ENCODE peak calls at places on chromosome 1, in seven cellular contexts. One of them, this sample, is unnamed.

GRCh38 chr1:101485712-101486111 is 248.9 kb downstream of the S1PR1 start:
- DNase-seq in fibroblast of villous mesenchyme: no peak
- DNase-seq in cardiac muscle cell: no peak
- DNase-seq in Calu3: no peak
- DNase-seq in MM.1S: no peak
- DNase-seq in Peyer's patch: no peak
- DNase-seq in HFFc6: no peak
- DNase-seq in this sample: no peak

GRCh38 chr1:47840338-47840737 is 156.8 kb downstream of the TRABD2B start:
- DNase-seq in HFFc6: no peak
- DNase-seq in MM.1S: no peak
- DNase-seq in Peyer's patch: no peak
- DNase-seq in fibroblast of villous mesenchyme: no peak
- DNase-seq in cardiac muscle cell: no peak
- DNase-seq in Calu3: no peak
- DNase-seq in this sample: no peak

GRCh38 chr1:17265162-17265561 is 16.3 kb downstream of the PADI3 start:
- DNase-seq in MM.1S: no peak
- DNase-seq in Peyer's patch: no peak
- DNase-seq in Calu3: no peak
- DNase-seq in cardiac muscle cell: no peak
- DNase-seq in HFFc6: peak
- DNase-seq in fibroblast of villous mesenchyme: peak
- DNase-seq in this sample: no peak

GRCh38 chr1:215669806-215670485 is 102.8 kb downstream of the KCTD3 start:
- DNase-seq in HFFc6: no peak
- DNase-seq in MM.1S: no peak
- DNase-seq in Peyer's patch: no peak
- DNase-seq in fibroblast of villous mesenchyme: no peak
- DNase-seq in cardiac muscle cell: no peak
- DNase-seq in Calu3: no peak
- DNase-seq in this sample: no peak

GRCh38 chr1:174652496-174653280 is 204.9 kb downstream of the GPR52 start:
- DNase-seq in HFFc6: no peak
- DNase-seq in Peyer's patch: no peak
- DNase-seq in fibroblast of villous mesenchyme: no peak
- DNase-seq in MM.1S: no peak
- DNase-seq in Calu3: no peak
- DNase-seq in cardiac muscle cell: no peak
- DNase-seq in this sample: no peak

GRCh38 chr1:176499671-176500070 is 36.7 kb downstream of the PAPPA2 start:
- DNase-seq in Peyer's patch: no peak
- DNase-seq in HFFc6: no peak
- DNase-seq in fibroblast of villous mesenchyme: no peak
- DNase-seq in Calu3: no peak
- DNase-seq in MM.1S: no peak
- DNase-seq in cardiac muscle cell: no peak
- DNase-seq in this sample: no peak

GRCh38 chr1:6927626-6928025 is 142.4 kb downstream of the CAMTA1 start:
- DNase-seq in Peyer's patch: no peak
- DNase-seq in HFFc6: no peak
- DNase-seq in MM.1S: no peak
- DNase-seq in Calu3: no peak
- DNase-seq in fibroblast of villous mesenchyme: peak
- DNase-seq in cardiac muscle cell: no peak
- DNase-seq in this sample: no peak

GRCh38 chr1:8689431-8690252 is 127.8 kb downstream of the RERE start:
- DNase-seq in HFFc6: no peak
- DNase-seq in MM.1S: no peak
- DNase-seq in Peyer's patch: no peak
- DNase-seq in Calu3: no peak
- DNase-seq in fibroblast of villous mesenchyme: no peak
- DNase-seq in cardiac muscle cell: no peak
- DNase-seq in this sample: no peak

GRCh38 chr1:220726634-220727033 is 21.5 kb upstream of the MTARC2 start:
- DNase-seq in fibroblast of villous mesenchyme: no peak
- DNase-seq in cardiac muscle cell: no peak
- DNase-seq in MM.1S: no peak
- DNase-seq in Peyer's patch: no peak
- DNase-seq in Calu3: no peak
- DNase-seq in HFFc6: no peak
- DNase-seq in this sample: no peak

GRCh38 chr1:37479255-37480124 is 5.1 kb downstream of the ZC3H12A start:
- DNase-seq in cardiac muscle cell: peak
- DNase-seq in Calu3: peak
- DNase-seq in HFFc6: peak
- DNase-seq in Peyer's patch: peak
- DNase-seq in fibroblast of villous mesenchyme: peak
- DNase-seq in MM.1S: peak
- DNase-seq in this sample: no peak

GRCh38 chr1:245488346-245489110 is 333.7 kb downstream of the KIF26B start:
- DNase-seq in cardiac muscle cell: no peak
- DNase-seq in fibroblast of villous mesenchyme: no peak
- DNase-seq in HFFc6: no peak
- DNase-seq in MM.1S: no peak
- DNase-seq in Calu3: no peak
- DNase-seq in Peyer's patch: no peak
- DNase-seq in this sample: no peak

GRCh38 chr1:192901500-192901899 is 92.7 kb downstream of the RGS2 start:
- DNase-seq in Peyer's patch: no peak
- DNase-seq in Calu3: no peak
- DNase-seq in HFFc6: no peak
- DNase-seq in MM.1S: no peak
- DNase-seq in fibroblast of villous mesenchyme: no peak
- DNase-seq in cardiac muscle cell: no peak
- DNase-seq in this sample: no peak

GRCh38 chr1:64934115-64934880 is 32.1 kb downstream of the JAK1 start:
- DNase-seq in fibroblast of villous mesenchyme: peak
- DNase-seq in Calu3: no peak
- DNase-seq in HFFc6: peak
- DNase-seq in MM.1S: no peak
- DNase-seq in cardiac muscle cell: peak
- DNase-seq in Peyer's patch: no peak
- DNase-seq in this sample: no peak

GRCh38 chr1:206634365-206635079 is 814 bp upstream of the DYRK3 start:
- DNase-seq in HFFc6: peak
- DNase-seq in fibroblast of villous mesenchyme: peak
- DNase-seq in Peyer's patch: peak
- DNase-seq in cardiac muscle cell: peak
- DNase-seq in MM.1S: peak
- DNase-seq in Calu3: peak
- DNase-seq in this sample: peak

GRCh38 chr1:37362990-37363389 is 111.4 kb upstream of the ZC3H12A start:
- DNase-seq in Peyer's patch: no peak
- DNase-seq in Calu3: no peak
- DNase-seq in HFFc6: no peak
- DNase-seq in fibroblast of villous mesenchyme: no peak
- DNase-seq in MM.1S: no peak
- DNase-seq in cardiac muscle cell: no peak
- DNase-seq in this sample: no peak

GRCh38 chr1:12636098-12636950 is 7.6 kb upstream of the AADACL4 start:
- DNase-seq in Calu3: no peak
- DNase-seq in HFFc6: no peak
- DNase-seq in fibroblast of villous mesenchyme: peak
- DNase-seq in MM.1S: no peak
- DNase-seq in cardiac muscle cell: peak
- DNase-seq in Peyer's patch: no peak
- DNase-seq in this sample: no peak

GRCh38 chr1:230094746-230095145 is 27.7 kb downstream of the GALNT2 start:
- DNase-seq in cardiac muscle cell: no peak
- DNase-seq in fibroblast of villous mesenchyme: no peak
- DNase-seq in Calu3: no peak
- DNase-seq in Peyer's patch: no peak
- DNase-seq in HFFc6: no peak
- DNase-seq in MM.1S: no peak
- DNase-seq in this sample: no peak

GRCh38 chr1:25727819-25728286 is 72.1 kb upstream of the SELENON start:
- DNase-seq in Peyer's patch: peak
- DNase-seq in HFFc6: no peak
- DNase-seq in fibroblast of villous mesenchyme: peak
- DNase-seq in MM.1S: no peak
- DNase-seq in cardiac muscle cell: peak
- DNase-seq in Calu3: peak
- DNase-seq in this sample: no peak

GRCh38 chr1:70034403-70034802 is 171.0 kb downstream of the LRRC40 start:
- DNase-seq in cardiac muscle cell: peak
- DNase-seq in Peyer's patch: no peak
- DNase-seq in Calu3: peak
- DNase-seq in MM.1S: no peak
- DNase-seq in fibroblast of villous mesenchyme: peak
- DNase-seq in HFFc6: peak
- DNase-seq in this sample: peak

DNA sequence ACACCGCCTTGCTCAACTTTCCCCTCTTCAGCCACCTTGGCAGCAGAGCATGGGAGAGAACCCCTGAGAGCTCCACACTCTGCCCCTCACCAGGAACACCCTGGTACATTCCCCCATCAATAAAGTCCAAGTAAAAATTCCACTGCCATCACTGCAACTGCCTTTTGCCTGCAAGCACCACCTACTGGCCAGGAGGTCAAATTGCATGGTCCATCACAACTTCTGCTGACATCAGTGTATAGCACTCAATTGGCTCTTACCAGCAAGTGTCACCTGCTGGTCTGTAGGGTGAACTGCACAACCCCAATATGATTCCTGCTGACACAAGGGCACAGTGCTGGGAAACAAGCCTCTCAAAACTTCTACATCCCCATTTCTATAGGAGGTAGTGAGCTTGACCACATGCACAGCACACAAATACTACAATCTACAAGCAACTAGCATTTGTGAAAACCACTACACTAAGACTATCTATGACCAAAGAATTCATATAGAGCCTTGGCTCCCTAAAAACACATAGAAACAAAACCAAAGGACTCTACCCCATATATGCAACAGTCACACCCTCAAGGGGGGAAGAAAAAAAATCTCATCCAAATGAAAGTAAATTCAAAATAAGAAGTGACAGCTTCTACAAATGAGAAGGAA is 69.2 kb downstream of the FASLG start:
- DNase-seq in Peyer's patch: no peak
- DNase-seq in Calu3: peak
- DNase-seq in MM.1S: peak
- DNase-seq in fibroblast of villous mesenchyme: no peak
- DNase-seq in HFFc6: peak
- DNase-seq in cardiac muscle cell: no peak
- DNase-seq in this sample: no peak
- TF ChIP-seq CTCF in Peyer's patch: peak
- TF ChIP-seq CTCF in Calu3: peak
- TF ChIP-seq CTCF in MM.1S: peak
- TF ChIP-seq CTCF in fibroblast of villous mesenchyme: peak
- TF ChIP-seq CTCF in HFFc6: peak
- TF ChIP-seq CTCF in cardiac muscle cell: peak
- TF ChIP-seq CTCF in this sample: peak

DNA sequence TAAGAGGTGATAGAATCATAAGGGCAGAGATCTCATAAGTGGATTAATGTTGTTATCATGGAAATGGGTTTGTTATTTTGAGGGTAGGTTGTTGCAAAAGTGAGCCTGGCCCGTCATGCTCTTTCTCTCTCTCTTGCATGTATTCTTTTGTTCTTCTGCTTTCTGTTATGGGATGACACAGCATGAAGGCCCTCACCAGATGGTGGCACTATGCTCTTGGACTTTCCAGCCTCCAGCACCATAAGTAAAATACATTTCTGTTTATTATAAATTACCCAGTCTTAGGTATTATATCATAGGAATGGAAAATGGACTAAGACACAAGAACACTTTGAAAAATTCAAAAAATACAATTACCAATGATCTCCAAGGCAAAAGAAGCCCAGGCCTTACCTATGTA is 676.1 kb downstream of the PTPRU start:
- DNase-seq in Calu3: peak
- DNase-seq in cardiac muscle cell: peak
- DNase-seq in MM.1S: no peak
- DNase-seq in fibroblast of villous mesenchyme: peak
- DNase-seq in HFFc6: peak
- DNase-seq in Peyer's patch: no peak
- DNase-seq in this sample: no peak
- TF ChIP-seq CTCF in Calu3: peak
- TF ChIP-seq CTCF in cardiac muscle cell: peak
- TF ChIP-seq CTCF in MM.1S: peak
- TF ChIP-seq CTCF in fibroblast of villous mesenchyme: peak
- TF ChIP-seq CTCF in HFFc6: peak
- TF ChIP-seq CTCF in Peyer's patch: no peak
- TF ChIP-seq CTCF in this sample: no peak

DNA sequence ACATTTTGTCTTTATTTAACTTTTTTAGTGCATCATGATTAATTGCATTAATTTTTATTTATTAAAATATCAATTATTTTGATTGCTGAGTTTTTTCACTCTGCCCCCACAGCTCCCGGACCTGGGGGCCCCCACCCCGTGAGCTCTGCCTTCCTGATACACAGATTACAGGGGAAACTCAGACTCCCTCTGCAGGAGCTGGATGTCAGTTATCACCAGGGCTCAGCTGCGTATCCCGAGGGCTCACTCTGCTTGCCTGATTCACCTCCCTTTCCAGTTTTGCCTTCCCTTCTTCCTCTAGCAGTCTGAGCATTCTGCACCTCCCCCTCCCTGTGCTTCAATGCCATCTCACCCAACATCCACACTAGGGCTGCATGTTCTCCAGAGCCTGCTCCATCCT is 98.2 kb downstream of the ATP1A1 start:
- DNase-seq in fibroblast of villous mesenchyme: no peak
- DNase-seq in Calu3: no peak
- DNase-seq in HFFc6: no peak
- DNase-seq in Peyer's patch: no peak
- DNase-seq in MM.1S: no peak
- DNase-seq in cardiac muscle cell: no peak
- DNase-seq in this sample: no peak
- TF ChIP-seq CTCF in fibroblast of villous mesenchyme: no peak
- TF ChIP-seq CTCF in Calu3: no peak
- TF ChIP-seq CTCF in HFFc6: no peak
- TF ChIP-seq CTCF in Peyer's patch: no peak
- TF ChIP-seq CTCF in MM.1S: no peak
- TF ChIP-seq CTCF in cardiac muscle cell: no peak
- TF ChIP-seq CTCF in this sample: no peak

DNA sequence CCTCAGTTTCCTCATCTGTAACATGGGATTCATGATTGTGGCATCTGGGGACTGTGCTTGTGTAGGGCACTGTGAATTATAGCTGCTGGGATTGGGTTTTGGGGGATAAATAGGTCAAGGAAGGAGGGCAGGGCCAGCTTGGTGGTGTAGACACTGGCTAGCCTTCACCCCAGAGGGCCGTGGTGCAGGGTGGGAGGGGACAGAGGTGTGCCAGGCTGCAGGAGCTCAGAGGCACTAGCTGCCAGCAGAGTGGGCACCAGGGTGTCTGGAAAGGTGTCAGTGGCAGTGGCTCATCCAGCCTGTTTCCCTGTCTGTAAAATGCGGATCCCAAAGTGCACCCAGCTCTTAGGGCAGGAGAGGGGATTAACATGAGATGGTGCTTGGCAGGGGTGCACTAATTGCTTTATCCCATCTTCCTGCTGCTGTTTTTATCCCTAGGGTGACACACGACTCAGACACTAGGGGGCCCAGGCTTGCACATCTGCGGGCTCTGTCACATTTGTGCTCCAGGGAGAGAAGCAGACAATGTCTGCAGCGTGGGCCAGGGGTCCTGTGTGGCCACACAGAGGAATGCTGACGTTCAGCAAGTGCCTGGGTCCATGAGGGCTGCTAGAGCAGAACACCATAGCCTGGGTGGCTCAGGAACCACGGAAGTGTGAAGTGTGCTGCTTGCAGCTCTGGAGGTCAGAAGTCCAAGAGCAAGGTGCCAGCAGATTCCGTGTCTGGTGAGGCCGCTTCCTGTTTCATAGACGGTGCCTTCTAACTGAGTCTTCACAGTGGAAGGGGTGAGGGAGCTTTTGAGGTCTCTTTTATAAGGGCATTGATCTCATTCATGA is 19.3 kb downstream of the OBSCN start:
- DNase-seq in Peyer's patch: no peak
- DNase-seq in cardiac muscle cell: peak
- DNase-seq in Calu3: peak
- DNase-seq in fibroblast of villous mesenchyme: peak
- DNase-seq in HFFc6: peak
- DNase-seq in MM.1S: no peak
- DNase-seq in this sample: no peak
- TF ChIP-seq CTCF in Peyer's patch: no peak
- TF ChIP-seq CTCF in cardiac muscle cell: peak
- TF ChIP-seq CTCF in Calu3: peak
- TF ChIP-seq CTCF in fibroblast of villous mesenchyme: peak
- TF ChIP-seq CTCF in HFFc6: peak
- TF ChIP-seq CTCF in MM.1S: peak
- TF ChIP-seq CTCF in this sample: peak